ENCODE peak calls at places on chromosomes 12 and 14, in four cellular contexts. Z is NCI-H1417 treated with DMSO at 0.1 percent for 48 hours, D is nephron progenitor cell, Q is transverse colon. X is an unnamed sample.

GRCh38 chr12:129257526-129257925 is 404.2 kb downstream of the GLT1D1 start:
- DNase-seq in D (no peak), Z (no peak), Q (no peak), X (no peak)

GRCh38 chr12:32688786-32689185 is 9.7 kb downstream of the DNM1L start:
- DNase-seq in Z (no peak), D (no peak), Q (no peak), X (no peak)

GRCh38 chr14:31819281-31819680 is 257.8 kb upstream of the ARHGAP5 start:
- DNase-seq in D (no peak), Q (no peak), Z (no peak), X (no peak)

GRCh38 chr12:123912415-123913385 is 59.9 kb downstream of the CCDC92 start:
- DNase-seq in Z (no peak), Q (no peak), D (no peak), X (no peak)

GRCh38 chr12:42281281-42281680 is 43.2 kb upstream of the YAF2 start:
- DNase-seq in Q (no peak), Z (no peak), D (no peak), X (no peak)

GRCh38 chr14:80109055-80109454 is 102.2 kb downstream of the DIO2 start:
- DNase-seq in D (no peak), Z (no peak), Q (no peak), X (no peak)

GRCh38 chr12:54003625-54004024 is 3.7 kb downstream of the HOXC9 start:
- DNase-seq in D (no peak), Z (no peak), Q (no peak), X (no peak)

GRCh38 chr12:54680374-54680773 is 32.2 kb upstream of the DCD start:
- DNase-seq in Z (no peak), Q (peak), D (peak), X (no peak)

GRCh38 chr12:57845478-57846284 is 848 bp downstream of the CTDSP2 start:
- DNase-seq in Q (peak), Z (no peak), D (peak), X (peak)

GRCh38 chr12:25187781-25188180 is 7.2 kb downstream of the DNAI7 start:
- DNase-seq in Z (no peak), D (no peak), Q (no peak), X (no peak)

GRCh38 chr12:81692008-81692407 is 67.1 kb downstream of the PPFIA2 start:
- DNase-seq in D (no peak), Z (no peak), Q (no peak), X (no peak)

GRCh38 chr12:51392556-51393237 is 1.5 kb upstream of the GALNT6 start:
- DNase-seq in Z (no peak), D (peak), Q (peak), X (no peak)

GRCh38 chr14:104690861-104691455 is 1.5 kb downstream of the INF2 start:
- DNase-seq in D (no peak), Q (no peak), Z (no peak), X (no peak)

X was measured in Peyer's patch.